ENCODE peak calls at places on chromosomes 7 and 10, in nine cellular contexts. One of them, this sample, is unnamed.

GRCh38 chr7:132646064-132646463 is 69.8 kb upstream of the PLXNA4 start:
- DNase-seq in COR-L47: no peak
- DNase-seq in Karpas-422: no peak
- DNase-seq in AG04450: no peak
- DNase-seq in activated CD4-positive, alpha-beta T cell treated with anti-CD3 and anti-CD28 coated beads, Interleukin-2, amount 10 ng/mL, durations not matched to agents 7 days and 5 days: no peak
- DNase-seq in H54: no peak
- DNase-seq in HTR-8/SVneo: peak
- DNase-seq in colonic mucosa: no peak
- DNase-seq in hypothalamus: no peak
- DNase-seq in this sample: no peak

GRCh38 chr10:119893845-119894427 is 1.4 kb downstream of the SEC23IP start:
- DNase-seq in COR-L47: no peak
- DNase-seq in Karpas-422: no peak
- DNase-seq in AG04450: no peak
- DNase-seq in activated CD4-positive, alpha-beta T cell treated with anti-CD3 and anti-CD28 coated beads, Interleukin-2, amount 10 ng/mL, durations not matched to agents 7 days and 5 days: no peak
- DNase-seq in H54: no peak
- DNase-seq in HTR-8/SVneo: no peak
- DNase-seq in colonic mucosa: no peak
- DNase-seq in hypothalamus: no peak
- DNase-seq in this sample: peak

GRCh38 chr10:122374859-122375721 is 582 bp downstream of the PLEKHA1 start:
- DNase-seq in COR-L47: peak
- DNase-seq in Karpas-422: no peak
- DNase-seq in AG04450: no peak
- DNase-seq in activated CD4-positive, alpha-beta T cell treated with anti-CD3 and anti-CD28 coated beads, Interleukin-2, amount 10 ng/mL, durations not matched to agents 7 days and 5 days: peak
- DNase-seq in H54: peak
- DNase-seq in HTR-8/SVneo: peak
- DNase-seq in colonic mucosa: peak
- DNase-seq in hypothalamus: peak
- DNase-seq in this sample: peak

GRCh38 chr10:61733358-61733940 is 70.7 kb downstream of the CABCOCO1 start:
- DNase-seq in COR-L47: peak
- DNase-seq in Karpas-422: peak
- DNase-seq in AG04450: peak
- DNase-seq in activated CD4-positive, alpha-beta T cell treated with anti-CD3 and anti-CD28 coated beads, Interleukin-2, amount 10 ng/mL, durations not matched to agents 7 days and 5 days: peak
- DNase-seq in H54: peak
- DNase-seq in HTR-8/SVneo: peak
- DNase-seq in colonic mucosa: no peak
- DNase-seq in hypothalamus: no peak
- DNase-seq in this sample: peak

GRCh38 chr10:52533986-52534385 is 219.9 kb downstream of the DKK1 start:
- DNase-seq in COR-L47: no peak
- DNase-seq in Karpas-422: no peak
- DNase-seq in AG04450: no peak
- DNase-seq in activated CD4-positive, alpha-beta T cell treated with anti-CD3 and anti-CD28 coated beads, Interleukin-2, amount 10 ng/mL, durations not matched to agents 7 days and 5 days: no peak
- DNase-seq in H54: no peak
- DNase-seq in HTR-8/SVneo: no peak
- DNase-seq in colonic mucosa: no peak
- DNase-seq in hypothalamus: no peak
- DNase-seq in this sample: no peak

GRCh38 chr10:61899663-61899996 is 1.9 kb upstream of the ARID5B start:
- DNase-seq in COR-L47: peak
- DNase-seq in Karpas-422: no peak
- DNase-seq in AG04450: no peak
- DNase-seq in activated CD4-positive, alpha-beta T cell treated with anti-CD3 and anti-CD28 coated beads, Interleukin-2, amount 10 ng/mL, durations not matched to agents 7 days and 5 days: no peak
- DNase-seq in H54: no peak
- DNase-seq in HTR-8/SVneo: no peak
- DNase-seq in colonic mucosa: no peak
- DNase-seq in hypothalamus: no peak
- DNase-seq in this sample: no peak

GRCh38 chr7:29812185-29812876 is 6.0 kb downstream of the WIPF3 start:
- DNase-seq in COR-L47: peak
- DNase-seq in Karpas-422: no peak
- DNase-seq in AG04450: no peak
- DNase-seq in activated CD4-positive, alpha-beta T cell treated with anti-CD3 and anti-CD28 coated beads, Interleukin-2, amount 10 ng/mL, durations not matched to agents 7 days and 5 days: no peak
- DNase-seq in H54: no peak
- DNase-seq in HTR-8/SVneo: no peak
- DNase-seq in colonic mucosa: no peak
- DNase-seq in hypothalamus: no peak
- DNase-seq in this sample: no peak

GRCh38 chr7:53302511-53303246 is 267.2 kb downstream of the POM121L12 start:
- DNase-seq in COR-L47: no peak
- DNase-seq in Karpas-422: no peak
- DNase-seq in AG04450: no peak
- DNase-seq in activated CD4-positive, alpha-beta T cell treated with anti-CD3 and anti-CD28 coated beads, Interleukin-2, amount 10 ng/mL, durations not matched to agents 7 days and 5 days: no peak
- DNase-seq in H54: no peak
- DNase-seq in HTR-8/SVneo: no peak
- DNase-seq in colonic mucosa: no peak
- DNase-seq in hypothalamus: no peak
- DNase-seq in this sample: no peak

GRCh38 chr10:125151170-125151823 is 9.1 kb downstream of the CTBP2 start:
- DNase-seq in COR-L47: no peak
- DNase-seq in Karpas-422: no peak
- DNase-seq in AG04450: no peak
- DNase-seq in activated CD4-positive, alpha-beta T cell treated with anti-CD3 and anti-CD28 coated beads, Interleukin-2, amount 10 ng/mL, durations not matched to agents 7 days and 5 days: no peak
- DNase-seq in H54: no peak
- DNase-seq in HTR-8/SVneo: no peak
- DNase-seq in colonic mucosa: no peak
- DNase-seq in hypothalamus: no peak
- DNase-seq in this sample: no peak

GRCh38 chr10:72242675-72243074 is 26.6 kb upstream of the ASCC1 start:
- DNase-seq in COR-L47: no peak
- DNase-seq in Karpas-422: no peak
- DNase-seq in AG04450: no peak
- DNase-seq in activated CD4-positive, alpha-beta T cell treated with anti-CD3 and anti-CD28 coated beads, Interleukin-2, amount 10 ng/mL, durations not matched to agents 7 days and 5 days: no peak
- DNase-seq in H54: no peak
- DNase-seq in HTR-8/SVneo: no peak
- DNase-seq in colonic mucosa: no peak
- DNase-seq in hypothalamus: peak
- DNase-seq in this sample: no peak

GRCh38 chr7:117667456-117667855 is 187.6 kb downstream of the CFTR start:
- DNase-seq in COR-L47: no peak
- DNase-seq in Karpas-422: no peak
- DNase-seq in AG04450: no peak
- DNase-seq in activated CD4-positive, alpha-beta T cell treated with anti-CD3 and anti-CD28 coated beads, Interleukin-2, amount 10 ng/mL, durations not matched to agents 7 days and 5 days: no peak
- DNase-seq in H54: no peak
- DNase-seq in HTR-8/SVneo: no peak
- DNase-seq in colonic mucosa: peak
- DNase-seq in hypothalamus: no peak
- DNase-seq in this sample: no peak

GRCh38 chr10:77853256-77853655 is 73.3 kb downstream of the DLG5 start:
- DNase-seq in COR-L47: no peak
- DNase-seq in Karpas-422: no peak
- DNase-seq in AG04450: no peak
- DNase-seq in activated CD4-positive, alpha-beta T cell treated with anti-CD3 and anti-CD28 coated beads, Interleukin-2, amount 10 ng/mL, durations not matched to agents 7 days and 5 days: no peak
- DNase-seq in H54: no peak
- DNase-seq in HTR-8/SVneo: no peak
- DNase-seq in colonic mucosa: no peak
- DNase-seq in hypothalamus: no peak
- DNase-seq in this sample: no peak

GRCh38 chr7:152761116-152761748 is 1.7 kb downstream of the ACTR3B start:
- DNase-seq in COR-L47: no peak
- DNase-seq in Karpas-422: peak
- DNase-seq in AG04450: no peak
- DNase-seq in activated CD4-positive, alpha-beta T cell treated with anti-CD3 and anti-CD28 coated beads, Interleukin-2, amount 10 ng/mL, durations not matched to agents 7 days and 5 days: no peak
- DNase-seq in H54: no peak
- DNase-seq in HTR-8/SVneo: peak
- DNase-seq in colonic mucosa: no peak
- DNase-seq in hypothalamus: no peak
- DNase-seq in this sample: no peak

GRCh38 chr10:93875032-93875358 is 18.8 kb upstream of the SLC35G1 start:
- DNase-seq in COR-L47: no peak
- DNase-seq in Karpas-422: no peak
- DNase-seq in AG04450: no peak
- DNase-seq in activated CD4-positive, alpha-beta T cell treated with anti-CD3 and anti-CD28 coated beads, Interleukin-2, amount 10 ng/mL, durations not matched to agents 7 days and 5 days: no peak
- DNase-seq in H54: no peak
- DNase-seq in HTR-8/SVneo: no peak
- DNase-seq in colonic mucosa: no peak
- DNase-seq in hypothalamus: no peak
- DNase-seq in this sample: no peak

GRCh38 chr7:5477723-5478531 is 54.3 kb upstream of the TNRC18 start:
- DNase-seq in COR-L47: no peak
- DNase-seq in Karpas-422: peak
- DNase-seq in AG04450: no peak
- DNase-seq in activated CD4-positive, alpha-beta T cell treated with anti-CD3 and anti-CD28 coated beads, Interleukin-2, amount 10 ng/mL, durations not matched to agents 7 days and 5 days: no peak
- DNase-seq in H54: no peak
- DNase-seq in HTR-8/SVneo: no peak
- DNase-seq in colonic mucosa: no peak
- DNase-seq in hypothalamus: no peak
- DNase-seq in this sample: peak

GRCh38 chr7:20021834-20022233 is 195.3 kb downstream of the MACC1 start:
- DNase-seq in COR-L47: no peak
- DNase-seq in Karpas-422: peak
- DNase-seq in AG04450: no peak
- DNase-seq in activated CD4-positive, alpha-beta T cell treated with anti-CD3 and anti-CD28 coated beads, Interleukin-2, amount 10 ng/mL, durations not matched to agents 7 days and 5 days: no peak
- DNase-seq in H54: no peak
- DNase-seq in HTR-8/SVneo: no peak
- DNase-seq in colonic mucosa: no peak
- DNase-seq in hypothalamus: no peak
- DNase-seq in this sample: no peak

GRCh38 chr7:135817576-135817975 is 69.0 kb upstream of the FAM180A start:
- DNase-seq in COR-L47: no peak
- DNase-seq in Karpas-422: no peak
- DNase-seq in AG04450: no peak
- DNase-seq in activated CD4-positive, alpha-beta T cell treated with anti-CD3 and anti-CD28 coated beads, Interleukin-2, amount 10 ng/mL, durations not matched to agents 7 days and 5 days: no peak
- DNase-seq in H54: no peak
- DNase-seq in HTR-8/SVneo: no peak
- DNase-seq in colonic mucosa: no peak
- DNase-seq in hypothalamus: no peak
- DNase-seq in this sample: no peak

GRCh38 chr10:113476191-113476590 is 76.7 kb upstream of the HABP2 start:
- DNase-seq in COR-L47: no peak
- DNase-seq in Karpas-422: no peak
- DNase-seq in AG04450: no peak
- DNase-seq in activated CD4-positive, alpha-beta T cell treated with anti-CD3 and anti-CD28 coated beads, Interleukin-2, amount 10 ng/mL, durations not matched to agents 7 days and 5 days: no peak
- DNase-seq in H54: no peak
- DNase-seq in HTR-8/SVneo: no peak
- DNase-seq in colonic mucosa: no peak
- DNase-seq in hypothalamus: no peak
- DNase-seq in this sample: no peak

GRCh38 chr10:31708513-31708912 is 220.1 kb downstream of the ARHGAP12 start:
- DNase-seq in COR-L47: no peak
- DNase-seq in Karpas-422: no peak
- DNase-seq in AG04450: no peak
- DNase-seq in activated CD4-positive, alpha-beta T cell treated with anti-CD3 and anti-CD28 coated beads, Interleukin-2, amount 10 ng/mL, durations not matched to agents 7 days and 5 days: no peak
- DNase-seq in H54: no peak
- DNase-seq in HTR-8/SVneo: no peak
- DNase-seq in colonic mucosa: no peak
- DNase-seq in hypothalamus: no peak
- DNase-seq in this sample: no peak

GRCh38 chr10:28300027-28300426 is 2.8 kb downstream of the MPP7 start:
- DNase-seq in COR-L47: no peak
- DNase-seq in Karpas-422: no peak
- DNase-seq in AG04450: no peak
- DNase-seq in activated CD4-positive, alpha-beta T cell treated with anti-CD3 and anti-CD28 coated beads, Interleukin-2, amount 10 ng/mL, durations not matched to agents 7 days and 5 days: peak
- DNase-seq in H54: no peak
- DNase-seq in HTR-8/SVneo: no peak
- DNase-seq in colonic mucosa: no peak
- DNase-seq in hypothalamus: no peak
- DNase-seq in this sample: no peak

GRCh38 chr7:12623885-12624498 is 53.5 kb downstream of the SCIN start:
- DNase-seq in COR-L47: peak
- DNase-seq in Karpas-422: peak
- DNase-seq in AG04450: no peak
- DNase-seq in activated CD4-positive, alpha-beta T cell treated with anti-CD3 and anti-CD28 coated beads, Interleukin-2, amount 10 ng/mL, durations not matched to agents 7 days and 5 days: no peak
- DNase-seq in H54: no peak
- DNase-seq in HTR-8/SVneo: peak
- DNase-seq in colonic mucosa: no peak
- DNase-seq in hypothalamus: no peak
- DNase-seq in this sample: peak

GRCh38 chr7:124032369-124033092 is at the start of gene TMEM229A:
- DNase-seq in COR-L47: peak
- DNase-seq in Karpas-422: no peak
- DNase-seq in AG04450: no peak
- DNase-seq in activated CD4-positive, alpha-beta T cell treated with anti-CD3 and anti-CD28 coated beads, Interleukin-2, amount 10 ng/mL, durations not matched to agents 7 days and 5 days: peak
- DNase-seq in H54: no peak
- DNase-seq in HTR-8/SVneo: peak
- DNase-seq in colonic mucosa: peak
- DNase-seq in hypothalamus: peak
- DNase-seq in this sample: no peak

GRCh38 chr7:46163245-46163644 is 242.2 kb upstream of the IGFBP3 start:
- DNase-seq in COR-L47: no peak
- DNase-seq in Karpas-422: no peak
- DNase-seq in AG04450: no peak
- DNase-seq in activated CD4-positive, alpha-beta T cell treated with anti-CD3 and anti-CD28 coated beads, Interleukin-2, amount 10 ng/mL, durations not matched to agents 7 days and 5 days: no peak
- DNase-seq in H54: no peak
- DNase-seq in HTR-8/SVneo: no peak
- DNase-seq in colonic mucosa: no peak
- DNase-seq in hypothalamus: no peak
- DNase-seq in this sample: no peak

GRCh38 chr10:24303522-24304310 is 94.8 kb downstream of the KIAA1217 start:
- DNase-seq in COR-L47: no peak
- DNase-seq in Karpas-422: no peak
- DNase-seq in AG04450: no peak
- DNase-seq in activated CD4-positive, alpha-beta T cell treated with anti-CD3 and anti-CD28 coated beads, Interleukin-2, amount 10 ng/mL, durations not matched to agents 7 days and 5 days: no peak
- DNase-seq in H54: no peak
- DNase-seq in HTR-8/SVneo: no peak
- DNase-seq in colonic mucosa: no peak
- DNase-seq in hypothalamus: no peak
- DNase-seq in this sample: no peak

GRCh38 chr10:128837478-128837877 is 629.6 kb upstream of the MGMT start:
- DNase-seq in COR-L47: no peak
- DNase-seq in Karpas-422: no peak
- DNase-seq in AG04450: no peak
- DNase-seq in activated CD4-positive, alpha-beta T cell treated with anti-CD3 and anti-CD28 coated beads, Interleukin-2, amount 10 ng/mL, durations not matched to agents 7 days and 5 days: no peak
- DNase-seq in H54: no peak
- DNase-seq in HTR-8/SVneo: no peak
- DNase-seq in colonic mucosa: no peak
- DNase-seq in hypothalamus: no peak
- DNase-seq in this sample: no peak

GRCh38 chr10:130360826-130361311 is 224.7 kb downstream of the GLRX3 start:
- DNase-seq in COR-L47: no peak
- DNase-seq in Karpas-422: no peak
- DNase-seq in AG04450: no peak
- DNase-seq in activated CD4-positive, alpha-beta T cell treated with anti-CD3 and anti-CD28 coated beads, Interleukin-2, amount 10 ng/mL, durations not matched to agents 7 days and 5 days: no peak
- DNase-seq in H54: no peak
- DNase-seq in HTR-8/SVneo: no peak
- DNase-seq in colonic mucosa: no peak
- DNase-seq in hypothalamus: no peak
- DNase-seq in this sample: no peak

GRCh38 chr7:21945374-21946227 is at the start of gene CDCA7L:
- DNase-seq in COR-L47: peak
- DNase-seq in Karpas-422: peak
- DNase-seq in AG04450: no peak
- DNase-seq in activated CD4-positive, alpha-beta T cell treated with anti-CD3 and anti-CD28 coated beads, Interleukin-2, amount 10 ng/mL, durations not matched to agents 7 days and 5 days: peak
- DNase-seq in H54: peak
- DNase-seq in HTR-8/SVneo: peak
- DNase-seq in colonic mucosa: peak
- DNase-seq in hypothalamus: peak
- DNase-seq in this sample: peak

GRCh38 chr10:43286076-43286805 is 19.4 kb upstream of the RASGEF1A start:
- DNase-seq in COR-L47: no peak
- DNase-seq in Karpas-422: no peak
- DNase-seq in AG04450: no peak
- DNase-seq in activated CD4-positive, alpha-beta T cell treated with anti-CD3 and anti-CD28 coated beads, Interleukin-2, amount 10 ng/mL, durations not matched to agents 7 days and 5 days: no peak
- DNase-seq in H54: no peak
- DNase-seq in HTR-8/SVneo: no peak
- DNase-seq in colonic mucosa: no peak
- DNase-seq in hypothalamus: no peak
- DNase-seq in this sample: no peak

GRCh38 chr10:6297951-6298381 is 95.2 kb downstream of the PFKFB3 start:
- DNase-seq in COR-L47: no peak
- DNase-seq in Karpas-422: no peak
- DNase-seq in AG04450: no peak
- DNase-seq in activated CD4-positive, alpha-beta T cell treated with anti-CD3 and anti-CD28 coated beads, Interleukin-2, amount 10 ng/mL, durations not matched to agents 7 days and 5 days: no peak
- DNase-seq in H54: no peak
- DNase-seq in HTR-8/SVneo: no peak
- DNase-seq in colonic mucosa: peak
- DNase-seq in hypothalamus: no peak
- DNase-seq in this sample: no peak

GRCh38 chr10:132210766-132211165 is 24.0 kb downstream of the DPYSL4 start:
- DNase-seq in COR-L47: no peak
- DNase-seq in Karpas-422: no peak
- DNase-seq in AG04450: no peak
- DNase-seq in activated CD4-positive, alpha-beta T cell treated with anti-CD3 and anti-CD28 coated beads, Interleukin-2, amount 10 ng/mL, durations not matched to agents 7 days and 5 days: no peak
- DNase-seq in H54: no peak
- DNase-seq in HTR-8/SVneo: no peak
- DNase-seq in colonic mucosa: no peak
- DNase-seq in hypothalamus: no peak
- DNase-seq in this sample: no peak

GRCh38 chr7:83119496-83119895 is 43.2 kb downstream of the PCLO start:
- DNase-seq in COR-L47: no peak
- DNase-seq in Karpas-422: no peak
- DNase-seq in AG04450: no peak
- DNase-seq in activated CD4-positive, alpha-beta T cell treated with anti-CD3 and anti-CD28 coated beads, Interleukin-2, amount 10 ng/mL, durations not matched to agents 7 days and 5 days: no peak
- DNase-seq in H54: no peak
- DNase-seq in HTR-8/SVneo: no peak
- DNase-seq in colonic mucosa: no peak
- DNase-seq in hypothalamus: no peak
- DNase-seq in this sample: no peak

This sample was measured in erythroblast.